ENCODE peak calls at places on chromosomes 2 and 18, in five cellular contexts. F is SHP77, Z is cardiac fibroblast, Q is EL, X is GM20000. P is an unnamed sample.

GRCh38 chr2:96806468-96807126 is 9.5 kb upstream of the CNNM3 start:
- DNase-seq in Z (no peak), Q (no peak), X (peak), F (no peak), P (no peak)

GRCh38 chr18:78770149-78771139 is 209.2 kb upstream of the SALL3 start:
- DNase-seq in X (no peak), F (no peak), Z (no peak), Q (no peak), P (no peak)

GRCh38 chr18:50644807-50645206 is 84.9 kb downstream of the MAPK4 start:
- DNase-seq in Z (peak), X (no peak), F (peak), Q (peak), P (peak)

GRCh38 chr2:172884336-172884735 is 148.7 kb downstream of the RAPGEF4 start:
- DNase-seq in Z (no peak), F (no peak), Q (no peak), X (no peak), P (no peak)

GRCh38 chr2:82993631-82994030 is 1465.4 kb downstream of the SUCLG1 start:
- DNase-seq in F (no peak), Q (peak), X (no peak), Z (no peak), P (peak)

GRCh38 chr2:168635065-168635577 is 167.3 kb upstream of the NOSTRIN start:
- DNase-seq in X (no peak), Z (peak), F (no peak), Q (no peak), P (no peak)

GRCh38 chr18:28875059-28875458 is 698.1 kb upstream of the CDH2 start:
- DNase-seq in Q (peak), F (no peak), X (no peak), Z (no peak), P (no peak)

GRCh38 chr18:74689251-74689650 is 91.6 kb downstream of the ZNF407 start:
- DNase-seq in Z (peak), F (no peak), Q (peak), X (no peak), P (no peak)

GRCh38 chr2:237280235-237280634 is 133.7 kb downstream of the COL6A3 start:
- DNase-seq in X (no peak), Z (peak), Q (peak), F (no peak), P (peak)

GRCh38 chr2:72415256-72415655 is 267.6 kb upstream of the CYP26B1 start:
- DNase-seq in Q (peak), F (no peak), X (no peak), Z (peak), P (peak)

GRCh38 chr2:220296174-220296573 is 668.7 kb downstream of the SLC4A3 start:
- DNase-seq in X (no peak), F (no peak), Q (no peak), Z (no peak), P (no peak)

GRCh38 chr18:26386002-26386401 is 159.8 kb downstream of the TAF4B start:
- DNase-seq in Z (peak), F (no peak), X (no peak), Q (peak), P (peak)

GRCh38 chr2:79100301-79100700 is 12.5 kb upstream of the REG1B start:
- DNase-seq in X (no peak), Z (no peak), F (no peak), Q (no peak), P (no peak)

GRCh38 chr2:106314427-106314826 is 120.3 kb upstream of the UXS1 start:
- DNase-seq in X (no peak), Q (no peak), F (no peak), Z (no peak), P (no peak)

GRCh38 chr2:174775586-174775985 is 11.3 kb upstream of the CHRNA1 start:
- DNase-seq in Z (no peak), Q (no peak), X (no peak), F (no peak), P (peak)

GRCh38 chr2:51256736-51257135 is 224.8 kb upstream of the NRXN1 start:
- DNase-seq in Z (no peak), X (no peak), F (no peak), Q (no peak), P (no peak)

GRCh38 chr18:32446780-32447179 is 23.9 kb downstream of the GAREM1 start:
- DNase-seq in Z (no peak), F (no peak), X (no peak), Q (no peak), P (no peak)

GRCh38 chr2:203705184-203705583 is 1.3 kb upstream of the CD28 start:
- DNase-seq in Q (no peak), X (no peak), Z (no peak), F (no peak), P (no peak)

GRCh38 chr2:134160793-134161504 is 92.9 kb upstream of the MGAT5 start:
- DNase-seq in Z (peak), F (no peak), X (no peak), Q (peak), P (peak)

GRCh38 chr2:178295115-178295514 is 100.8 kb downstream of the OSBPL6 start:
- DNase-seq in Q (no peak), Z (no peak), F (no peak), X (no peak), P (no peak)

GRCh38 chr2:240649331-240649730 is 24.1 kb downstream of the GPR35 start:
- DNase-seq in X (no peak), Z (no peak), F (no peak), Q (no peak), P (no peak)

GRCh38 chr2:188819781-188820180 is 154.4 kb upstream of the COL3A1 start:
- DNase-seq in X (no peak), Z (peak), Q (peak), F (no peak), P (no peak)

GRCh38 chr2:202932425-202933138 is 20.5 kb downstream of the CARF start:
- DNase-seq in F (no peak), Z (peak), Q (peak), X (no peak), P (peak)

GRCh38 chr18:2654105-2654827 is 1.3 kb upstream of the SMCHD1 start:
- DNase-seq in F (no peak), Q (no peak), Z (no peak), X (no peak), P (no peak)

GRCh38 chr2:168796583-168797285 is 5.7 kb upstream of the NOSTRIN start:
- DNase-seq in F (no peak), Q (no peak), X (no peak), Z (peak), P (no peak)

GRCh38 chr2:229921101-229921891 is 513 bp downstream of the TRIP12 start:
- DNase-seq in F (peak), Q (peak), Z (peak), X (peak), P (peak)